ENCODE peak calls at places on chromosomes 16 and 17, in four cellular contexts. Z is naive thymus-derived CD8-positive, alpha-beta T cell; V is NCI-H2081 treated with DMSO at 0.1 percent for 48 hours; G is RWPE2. H is an unnamed sample.

GRCh38 chr17:27282054-27282501 is 11.8 kb upstream of the WSB1 start:
- DNase-seq in Z (no peak), V (no peak), G (no peak), H (no peak)

GRCh38 chr17:81481011-81481799 is 31.4 kb downstream of the ACTG1 start:
- DNase-seq in Z (peak), V (peak), G (peak), H (peak)

GRCh38 chr17:40809721-40810421 is 10.1 kb upstream of the KRT28 start:
- DNase-seq in Z (no peak), V (no peak), G (no peak), H (no peak)

GRCh38 chr17:12180644-12181261 is 160.1 kb downstream of the MAP2K4 start:
- DNase-seq in Z (no peak), V (no peak), G (no peak), H (no peak)

GRCh38 chr16:61677776-61678175 is 358.5 kb downstream of the CDH8 start:
- DNase-seq in Z (no peak), V (no peak), G (no peak), H (no peak)

GRCh38 chr16:16183562-16183961 is 39.7 kb downstream of the ABCC6 start:
- DNase-seq in Z (no peak), V (no peak), G (no peak), H (no peak)

GRCh38 chr17:36544049-36544319 is 735 bp upstream of the GGNBP2 start:
- DNase-seq in Z (no peak), V (no peak), G (no peak), H (no peak)

GRCh38 chr17:74513987-74514631 is 17.2 kb downstream of the CD300LB start:
- DNase-seq in Z (peak), V (no peak), G (no peak), H (no peak)

GRCh38 chr16:80583466-80583865 is 42.7 kb downstream of the DYNLRB2 start:
- DNase-seq in Z (no peak), V (no peak), G (no peak), H (no peak)

GRCh38 chr16:31695667-31696066 is 168.0 kb downstream of the AHSP start:
- DNase-seq in Z (peak), V (no peak), G (no peak), H (no peak)

GRCh38 chr16:52418206-52418605 is 128.7 kb downstream of the TOX3 start:
- DNase-seq in Z (no peak), V (no peak), G (no peak), H (no peak)

GRCh38 chr17:40122944-40123810 is 1.4 kb downstream of the MSL1 start:
- DNase-seq in Z (peak), V (no peak), G (no peak), H (no peak)

GRCh38 chr16:58339452-58339938 is 44.7 kb upstream of the PRSS54 start:
- DNase-seq in Z (no peak), V (no peak), G (no peak), H (no peak)

GRCh38 chr16:24686678-24687077 is 42.8 kb upstream of the TNRC6A start:
- DNase-seq in Z (no peak), V (no peak), G (no peak), H (no peak)

GRCh38 chr17:82468692-82469091 is 10.2 kb downstream of the NARF start:
- DNase-seq in Z (no peak), V (no peak), G (no peak), H (no peak)

GRCh38 chr16:353404-354285 is 1.1 kb upstream of the AXIN1 start:
- DNase-seq in Z (no peak), V (no peak), G (peak), H (no peak)

GRCh38 chr16:86824751-86825310 is 246.5 kb downstream of the FOXL1 start:
- DNase-seq in Z (no peak), V (no peak), G (no peak), H (no peak)

GRCh38 chr17:17790673-17791464 is 45.9 kb downstream of the SREBF1 start:
- DNase-seq in Z (no peak), V (no peak), G (no peak), H (no peak)

GRCh38 chr17:73214008-73214407 is 21.2 kb downstream of the COG1 start:
- DNase-seq in Z (no peak), V (no peak), G (no peak), H (no peak)

H was measured in NCI-H1417 treated with DMSO at 0.1 percent for 48 hours.